ENCODE peak calls at places on chromosomes 16 and 17, in ten cellular contexts. C, N, A, Z, Q, U, G, R, V and Y are unnamed samples.
A peak's percentile ranks its signal among the peaks of the same experiment; 100 is the strongest.

GRCh38 chr16:6722786-6723185 is 609.9 kb upstream of the RBFOX1 start:
- DNase-seq in C (no peak), N (no peak), A (no peak), Z (no peak), Q (no peak), U (no peak), G (no peak), R (no peak), V (no peak), Y (no peak)

GRCh38 chr16:27819881-27820610 is 243.5 kb downstream of the GSG1L start:
- DNase-seq in C (no peak), N (no peak), A (no peak), Z (no peak), Q (no peak), U (no peak), G (no peak), R (no peak), V (no peak), Y (no peak)

GRCh38 chr17:19897108-19897854 is 29.5 kb upstream of the ULK2 start:
- DNase-seq in C (peak; percentile 49), N (no peak), A (no peak), Z (no peak), Q (no peak), U (no peak), G (no peak), R (no peak), V (peak; percentile 43), Y (no peak)

GRCh38 chr16:9091867-9092281 is 430 bp downstream of the HAPSTR1 start:
- DNase-seq in C (no peak), N (peak; percentile 71), A (peak; percentile 30), Z (peak; percentile 76), Q (no peak), U (no peak), G (peak; percentile 43), R (peak; percentile 49), V (peak; percentile 51), Y (no peak)

GRCh38 chr16:67036323-67036741 is 7.4 kb downstream of the CBFB start:
- DNase-seq in C (no peak), N (no peak), A (no peak), Z (no peak), Q (no peak), U (no peak), G (no peak), R (no peak), V (no peak), Y (no peak)

GRCh38 chr17:45338023-45338781 is 21.4 kb upstream of the MAP3K14 start:
- DNase-seq in C (peak; percentile 38), N (peak; percentile 71), A (no peak), Z (peak; percentile 66), Q (no peak), U (no peak), G (no peak), R (no peak), V (peak; percentile 46), Y (no peak)

GRCh38 chr16:30115238-30115637 is 1.9 kb upstream of the GDPD3 start:
- DNase-seq in C (no peak), N (no peak), A (no peak), Z (no peak), Q (no peak), U (no peak), G (no peak), R (no peak), V (no peak), Y (no peak)

GRCh38 chr16:78763821-78764440 is 664.5 kb downstream of the WWOX start:
- DNase-seq in C (no peak), N (no peak), A (no peak), Z (no peak), Q (no peak), U (no peak), G (no peak), R (no peak), V (no peak), Y (no peak)

GRCh38 chr17:28812980-28813377 is 29.6 kb downstream of the FAM222B start:
- DNase-seq in C (no peak), N (no peak), A (no peak), Z (no peak), Q (no peak), U (peak; percentile 71), G (no peak), R (no peak), V (no peak), Y (peak; percentile 68)

GRCh38 chr16:29696881-29697331 is 17.9 kb downstream of the QPRT start:
- DNase-seq in C (no peak), N (no peak), A (no peak), Z (no peak), Q (no peak), U (no peak), G (no peak), R (no peak), V (no peak), Y (no peak)

GRCh38 chr17:40817103-40817682 is 5.2 kb downstream of the KRT10 start:
- DNase-seq in C (no peak), N (no peak), A (no peak), Z (no peak), Q (no peak), U (no peak), G (no peak), R (no peak), V (no peak), Y (no peak)

GRCh38 chr17:39739020-39739884 is 1.5 kb downstream of the GRB7 start:
- DNase-seq in C (no peak), N (no peak), A (no peak), Z (no peak), Q (peak; percentile 73), U (no peak), G (no peak), R (peak; percentile 39), V (no peak), Y (no peak)

GRCh38 chr17:56815711-56816110 is 18.0 kb downstream of the C17orf67 start:
- DNase-seq in C (no peak), N (no peak), A (peak; percentile 51), Z (no peak), Q (no peak), U (peak; percentile 90), G (no peak), R (no peak), V (no peak), Y (peak; percentile 46)

GRCh38 chr16:29310852-29311314 is 95.6 kb downstream of the NPIPB11 start:
- DNase-seq in C (peak; percentile 9), N (no peak), A (no peak), Z (peak; percentile 70), Q (no peak), U (no peak), G (no peak), R (no peak), V (no peak), Y (no peak)

GRCh38 chr16:68646948-68647659 is 2.0 kb downstream of the CDH3 start:
- DNase-seq in C (no peak), N (no peak), A (no peak), Z (no peak), Q (no peak), U (no peak), G (no peak), R (peak; percentile 52), V (no peak), Y (no peak)
- TF ChIP-seq CTCF in C (no peak), N (no peak), A (no peak), Z (no peak), Q (no peak), U (no peak), G (no peak), R (no peak), V (no peak), Y (no peak)

GRCh38 chr17:68182940-68183551 is 64.8 kb upstream of the AMZ2 start:
- DNase-seq in C (no peak), N (no peak), A (no peak), Z (no peak), Q (no peak), U (no peak), G (no peak), R (no peak), V (no peak), Y (no peak)

GRCh38 chr17:68184141-68184571 is 63.7 kb upstream of the AMZ2 start:
- DNase-seq in C (no peak), N (no peak), A (peak; percentile 23), Z (no peak), Q (peak; percentile 76), U (no peak), G (no peak), R (no peak), V (no peak), Y (peak; percentile 58)

GRCh38 chr17:68190495-68190894 is 57.3 kb upstream of the AMZ2 start:
- DNase-seq in C (no peak), N (no peak), A (no peak), Z (no peak), Q (no peak), U (no peak), G (no peak), R (no peak), V (no peak), Y (no peak)

GRCh38 chr17:68182016-68182315 is 65.9 kb upstream of the AMZ2 start:
- DNase-seq in C (no peak), N (no peak), A (no peak), Z (no peak), Q (no peak), U (no peak), G (no peak), R (no peak), V (no peak), Y (no peak)

GRCh38 chr17:68184816-68185436 is 62.9 kb upstream of the AMZ2 start:
- DNase-seq in C (no peak), N (peak; percentile 40), A (no peak), Z (no peak), Q (no peak), U (no peak), G (no peak), R (no peak), V (no peak), Y (no peak)
- H3K4me3 ChIP-seq in C (no peak overlapping the region), N (no peak overlapping the region), A (no peak overlapping the region), Z (no peak overlapping the region), Q (no peak overlapping the region), U (no peak overlapping the region), G (no peak overlapping the region), R (no peak overlapping the region), V (no peak overlapping the region), Y (no peak overlapping the region)

GRCh38 chr16:75506567-75506966 is 11.3 kb upstream of the CHST6 start:
- DNase-seq in C (no peak), N (peak; percentile 72), A (peak; percentile 69), Z (peak; percentile 76), Q (no peak), U (peak; percentile 59), G (no peak), R (peak; percentile 74), V (no peak), Y (peak; percentile 93)
- TF ChIP-seq CTCF in C (no peak), N (no peak), A (no peak), Z (no peak), Q (no peak), U (no peak), G (no peak), R (no peak), V (no peak), Y (no peak)

DNA sequence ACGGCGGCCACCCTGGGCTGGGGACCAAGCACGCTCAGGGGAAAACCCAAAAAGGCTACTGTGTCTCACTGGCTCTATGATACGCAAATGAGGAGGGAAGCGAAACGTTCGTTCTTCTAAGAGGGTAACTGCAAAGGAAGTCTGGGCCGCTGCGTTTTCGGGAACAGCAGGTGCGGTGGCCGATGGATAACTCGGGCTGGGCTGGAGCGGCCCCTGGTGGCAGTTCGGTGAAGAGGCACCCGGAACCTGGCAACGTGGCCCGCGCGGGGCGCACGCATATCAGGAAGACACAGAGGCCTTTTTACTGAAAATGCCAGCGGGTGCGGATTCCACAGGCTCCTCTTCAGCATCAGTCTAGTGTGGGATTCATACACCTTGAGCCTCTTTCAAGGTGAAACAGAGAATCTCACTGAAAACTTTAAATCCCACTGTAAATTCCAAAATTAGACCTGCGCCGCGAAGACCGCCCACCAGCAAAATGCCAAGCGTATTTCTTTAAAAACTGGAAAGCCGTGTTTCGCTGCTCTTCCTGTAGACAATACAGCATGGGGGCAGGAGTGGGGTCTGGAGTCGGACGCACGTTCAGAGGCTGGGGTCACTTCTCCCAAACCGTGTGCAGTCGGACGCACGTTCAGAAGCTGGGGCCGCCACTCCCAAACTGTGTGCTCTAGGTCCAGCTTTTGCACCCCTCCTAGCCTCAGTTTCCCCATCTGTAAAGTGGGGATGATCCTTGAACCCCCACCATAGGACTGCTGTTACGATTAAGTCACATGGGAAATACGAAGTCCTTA is 44.4 kb upstream of the METTL9 start:
- DNase-seq in C (peak; percentile 91), N (peak; percentile 96), A (peak; percentile 64), Z (peak; percentile 93), Q (peak; percentile 95), U (peak; percentile 71), G (peak; percentile 96), R (peak; percentile 93), V (peak; percentile 89), Y (peak; percentile 80)
- H3K4me3 ChIP-seq in C (no peak overlapping the region), N (peak overlapping the region; percentile 41), A (no peak overlapping the region), Z (no peak overlapping the region), Q (peak overlapping the region; percentile 17), U (no peak overlapping the region), G (peak overlapping the region; percentile 24), R (no peak overlapping the region), V (peak overlapping the region; percentile 6), Y (no peak overlapping the region)